ENCODE peak calls at places on chromosome 12, in six cellular contexts. F, E, N, Y, K and M are unnamed samples.

GRCh38 chr12:70670948-70671347 is 33.7 kb upstream of the PTPRB start:
- DNase-seq in F (no peak), K (no peak), E (no peak), N (no peak), Y (no peak), M (no peak)

GRCh38 chr12:89924191-89924590 is 215.6 kb upstream of the ATP2B1 start:
- DNase-seq in N (no peak), F (no peak), E (no peak), Y (no peak), K (no peak), M (no peak)

GRCh38 chr12:106171117-106171750 is 32.5 kb upstream of the NUAK1 start:
- DNase-seq in Y (peak), E (peak), K (no peak), N (no peak), F (no peak), M (no peak)

GRCh38 chr12:6229823-6230222 is 29.6 kb downstream of the CD9 start:
- DNase-seq in N (peak), E (peak), Y (peak), F (no peak), K (peak), M (peak)

GRCh38 chr12:2317819-2318218 is 265.0 kb downstream of the CACNA1C start:
- DNase-seq in K (no peak), Y (no peak), N (no peak), E (no peak), F (no peak), M (no peak)

GRCh38 chr12:67797316-67797741 is 148.8 kb downstream of the DYRK2 start:
- DNase-seq in Y (no peak), F (no peak), K (no peak), E (peak), N (no peak), M (no peak)

GRCh38 chr12:30500532-30500931 is 195.1 kb downstream of the IPO8 start:
- DNase-seq in F (no peak), N (no peak), K (no peak), Y (no peak), E (no peak), M (no peak)

GRCh38 chr12:76878899-76879709 is at the start of gene CSRP2:
- DNase-seq in K (peak), N (peak), F (peak), E (peak), Y (peak), M (peak)

GRCh38 chr12:75981773-75982564 is 49.6 kb downstream of the PHLDA1 start:
- DNase-seq in E (peak), F (peak), K (no peak), Y (no peak), N (no peak), M (no peak)

GRCh38 chr12:109951136-109951535 is 45.0 kb downstream of the GIT2 start:
- DNase-seq in E (peak), Y (no peak), N (no peak), K (no peak), F (no peak), M (no peak)

GRCh38 chr12:115972241-115972640 is 305.3 kb downstream of the MED13L start:
- DNase-seq in E (no peak), F (no peak), N (no peak), K (no peak), Y (no peak), M (no peak)

GRCh38 chr12:112149596-112149995 is 24.2 kb downstream of the TRAFD1 start:
- DNase-seq in E (no peak), Y (peak), N (no peak), F (peak), K (no peak), M (no peak)

GRCh38 chr12:45200497-45201043 is 15.3 kb upstream of the ANO6 start:
- DNase-seq in E (peak), N (no peak), F (no peak), Y (no peak), K (no peak), M (no peak)

GRCh38 chr12:99059824-99060526 is 414.9 kb downstream of the APAF1 start:
- DNase-seq in N (no peak), Y (no peak), K (no peak), E (no peak), F (no peak), M (no peak)

GRCh38 chr12:120651821-120652220 is 11.4 kb downstream of the CABP1 start:
- DNase-seq in Y (no peak), E (peak), K (no peak), N (no peak), F (no peak), M (no peak)

GRCh38 chr12:33942172-33942571 is 80.1 kb upstream of the ALG10 start:
- DNase-seq in N (no peak), F (no peak), K (no peak), E (no peak), Y (no peak), M (no peak)

GRCh38 chr12:70692681-70693288 is 55.6 kb upstream of the PTPRB start:
- DNase-seq in F (no peak), Y (no peak), N (no peak), E (peak), K (no peak), M (no peak)

GRCh38 chr12:15638231-15638630 is 151.0 kb downstream of the EPS8 start:
- DNase-seq in E (no peak), K (no peak), N (no peak), F (no peak), Y (no peak), M (no peak)

GRCh38 chr12:113647048-113647447 is 175.4 kb upstream of the LHX5 start:
- DNase-seq in E (no peak), Y (peak), K (no peak), F (no peak), N (no peak), M (no peak)

GRCh38 chr12:119334459-119335170 is at the start of gene CCDC60:
- DNase-seq in Y (peak), F (peak), E (no peak), N (no peak), K (no peak), M (no peak)

GRCh38 chr12:116975779-116976393 is 65.1 kb downstream of the FBXW8 start:
- DNase-seq in F (no peak), Y (no peak), N (no peak), E (peak), K (no peak), M (no peak)

GRCh38 chr12:77343291-77343690 is 277.9 kb upstream of the E2F7 start:
- DNase-seq in K (no peak), Y (no peak), F (no peak), E (peak), N (no peak), M (no peak)

GRCh38 chr12:64893961-64894360 is 69.5 kb downstream of the TBC1D30 start:
- DNase-seq in N (no peak), K (peak), E (peak), F (no peak), Y (no peak), M (no peak)

GRCh38 chr12:2443766-2444165 is 351.0 kb upstream of the FKBP4 start:
- DNase-seq in K (no peak), F (no peak), N (no peak), E (peak), Y (no peak), M (no peak)

GRCh38 chr12:71243375-71243774 is 85.6 kb upstream of the TSPAN8 start:
- DNase-seq in F (no peak), Y (no peak), K (no peak), E (no peak), N (no peak), M (no peak)

GRCh38 chr12:112169966-112170365 is 44.6 kb downstream of the TRAFD1 start:
- DNase-seq in N (peak), Y (no peak), K (no peak), F (no peak), E (no peak), M (no peak)

GRCh38 chr12:123389560-123390351 is 5.8 kb downstream of the KMT5A start:
- DNase-seq in F (peak), E (no peak), N (peak), Y (peak), K (no peak), M (peak)

GRCh38 chr12:38508246-38508645 is 191.7 kb downstream of the ALG10B start:
- DNase-seq in E (no peak), Y (no peak), K (no peak), N (peak), F (no peak), M (no peak)

GRCh38 chr12:75913502-75914110 is 118.0 kb downstream of the PHLDA1 start:
- DNase-seq in K (no peak), N (no peak), E (no peak), Y (no peak), F (no peak), M (no peak)

GRCh38 chr12:98736352-98737326 is 91.5 kb downstream of the APAF1 start:
- DNase-seq in Y (no peak), E (peak), N (no peak), K (no peak), F (no peak), M (no peak)

GRCh38 chr12:89817501-89818226 is 109.0 kb upstream of the ATP2B1 start:
- DNase-seq in F (no peak), K (no peak), Y (no peak), E (peak), N (no peak), M (no peak)

GRCh38 chr12:123058980-123059379 is 78.5 kb downstream of the ARL6IP4 start:
- DNase-seq in F (no peak), Y (peak), N (no peak), E (peak), K (no peak), M (peak)

GRCh38 chr12:7403466-7403865 is 40.5 kb downstream of the CD163L1 start:
- DNase-seq in Y (no peak), E (peak), F (no peak), N (no peak), K (no peak), M (no peak)

DNA sequence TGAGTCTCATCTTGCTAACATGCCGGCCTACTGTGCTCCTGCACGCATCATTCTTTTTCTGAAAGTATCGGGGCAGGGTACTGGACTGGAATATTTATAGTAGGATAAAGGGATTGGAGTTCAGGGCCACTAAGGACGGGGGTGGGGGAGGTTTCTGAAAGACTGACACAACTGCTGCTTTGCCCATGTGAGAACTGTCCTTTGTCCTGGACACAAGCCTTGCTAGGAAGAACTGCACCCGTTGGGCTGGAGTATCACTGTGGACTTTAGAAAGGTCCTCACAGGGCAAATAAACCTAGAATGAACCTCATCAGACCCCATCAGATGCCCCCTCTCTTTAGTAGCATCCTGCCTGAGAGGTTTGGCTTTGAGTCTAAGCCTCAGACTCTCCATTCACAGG is 87.6 kb downstream of the PRMT8 start:
- DNase-seq in N (no peak), F (no peak), E (no peak), Y (no peak), K (no peak), M (no peak)
- TF ChIP-seq POLR2A in N (no peak), F (no peak), E (no peak), Y (no peak), K (no peak), M (no peak)

DNA sequence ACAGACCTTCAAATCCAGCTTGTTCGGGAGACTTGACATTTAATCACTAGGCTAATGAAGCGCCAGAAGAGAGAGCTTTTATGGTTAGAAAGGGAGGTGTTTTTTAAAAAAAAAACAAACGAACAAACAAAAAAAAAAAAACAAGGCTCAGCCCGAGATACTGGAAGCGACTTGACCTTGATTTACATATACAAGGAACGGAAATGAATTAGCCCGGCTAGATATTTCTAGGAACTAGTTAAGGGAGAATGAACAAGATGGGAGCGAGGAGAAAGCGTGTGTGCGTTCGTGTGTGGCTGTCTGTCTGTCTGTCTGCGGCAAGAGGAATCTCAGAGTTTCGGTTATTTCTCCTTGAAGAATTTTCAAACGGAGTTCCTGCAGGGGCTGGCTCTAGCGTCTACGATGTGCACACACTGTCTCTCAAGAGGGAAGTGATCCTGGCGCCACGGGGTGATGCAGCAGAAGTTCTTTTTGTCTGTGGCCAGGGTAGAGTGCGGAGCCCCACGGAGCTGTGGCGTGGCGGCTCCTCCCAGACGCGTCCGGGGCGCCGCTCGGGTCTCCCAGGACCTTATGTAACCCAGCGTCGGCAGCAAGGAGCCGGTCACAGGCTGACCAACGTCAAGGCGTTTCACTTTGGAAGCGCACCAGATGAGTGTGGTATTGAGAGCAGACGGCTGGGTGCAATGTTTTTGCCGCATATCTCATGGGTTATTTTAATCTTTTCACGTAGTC is 18.8 kb downstream of the SOCS2 start:
- DNase-seq in F (peak), K (peak), E (peak), N (peak), Y (peak), M (peak)
- TF ChIP-seq POLR2A in F (peak), K (peak), E (peak), N (no peak), Y (peak), M (peak)

DNA sequence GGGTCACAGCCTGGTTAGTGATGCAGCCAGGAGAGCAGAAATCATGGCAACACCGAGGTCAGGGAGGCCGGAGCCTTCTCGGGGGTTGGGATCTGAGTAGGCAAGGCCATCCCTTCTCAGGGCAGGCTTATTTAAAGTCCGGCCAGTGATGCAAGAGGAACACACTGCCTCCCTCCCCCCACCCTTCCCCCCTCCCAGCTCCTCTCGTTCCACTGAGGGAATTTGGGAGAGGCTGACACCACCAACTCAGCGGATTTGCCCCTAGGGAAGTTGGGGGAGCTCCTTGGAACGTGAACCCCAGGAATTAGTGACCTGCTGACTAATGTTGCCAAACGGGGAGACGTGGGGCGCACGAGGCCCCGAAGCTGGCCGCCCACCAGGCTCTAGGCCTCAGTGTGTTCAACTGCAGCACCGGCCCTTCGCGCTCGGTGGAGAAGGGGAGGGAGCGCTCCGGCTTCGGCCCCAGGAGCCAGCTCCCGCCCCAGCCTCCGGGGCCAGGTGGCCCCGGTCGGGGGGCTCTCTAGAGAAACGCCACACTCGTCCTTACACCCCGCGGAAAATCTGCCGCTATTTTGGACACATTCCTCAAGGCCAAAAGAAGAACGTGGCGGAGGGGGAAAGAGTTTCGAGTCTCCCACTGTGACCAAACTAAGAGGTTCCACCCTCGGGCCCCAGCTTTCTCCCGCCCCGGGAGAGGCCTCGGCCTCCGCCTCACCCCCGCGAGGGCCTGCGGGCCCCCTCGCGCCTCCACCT is 1.6 kb downstream of the CTDSP2 start:
- DNase-seq in Y (peak), E (peak), F (peak), K (peak), N (peak), M (peak)
- TF ChIP-seq POLR2A in Y (no peak), E (peak), F (peak), K (peak), N (no peak), M (peak)

GRCh38 chr12:612886-613285 is 50.4 kb downstream of the NINJ2 start:
- DNase-seq in K (no peak), E (no peak), N (no peak), Y (no peak), F (no peak), M (no peak)
- TF ChIP-seq POLR2A in K (no peak), E (no peak), N (no peak), Y (no peak), F (no peak), M (no peak)

DNA sequence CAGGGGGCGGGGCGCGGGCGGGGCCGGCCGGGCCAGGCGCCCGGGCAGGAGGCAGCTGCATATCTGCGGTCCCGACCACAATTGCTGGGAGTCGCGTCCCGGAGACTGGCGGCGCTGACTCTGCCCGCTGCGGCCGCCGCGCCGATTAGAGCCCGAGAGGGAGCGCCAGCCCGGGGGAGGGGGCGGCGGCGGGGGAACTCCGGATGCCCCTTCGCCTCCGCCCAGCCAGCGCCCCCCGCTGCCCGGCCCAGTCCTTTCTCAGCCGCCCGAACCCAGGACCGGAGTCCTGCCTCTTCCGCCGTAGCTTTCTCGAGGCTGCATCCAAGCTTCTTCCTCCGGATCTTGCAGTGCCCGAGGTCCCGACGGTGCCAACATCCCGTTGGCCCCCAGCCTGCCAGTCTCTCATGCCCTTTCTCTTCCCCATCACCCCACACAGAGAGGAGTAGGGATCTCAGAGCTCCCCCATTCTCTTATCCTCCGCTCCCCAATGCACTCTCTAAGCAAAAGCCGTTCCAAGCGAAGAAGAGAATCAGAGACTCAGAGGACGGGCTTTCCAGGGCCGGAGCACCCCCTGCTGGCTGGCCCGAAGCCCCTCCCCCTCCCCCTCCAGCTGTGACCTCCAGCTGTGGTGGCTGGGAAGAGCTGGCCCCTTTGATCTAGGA is 8.8 kb upstream of the SP7 start:
- DNase-seq in F (peak), E (peak), K (peak), Y (peak), N (peak), M (peak)
- TF ChIP-seq POLR2A in F (peak), E (peak), K (peak), Y (no peak), N (no peak), M (no peak)

DNA sequence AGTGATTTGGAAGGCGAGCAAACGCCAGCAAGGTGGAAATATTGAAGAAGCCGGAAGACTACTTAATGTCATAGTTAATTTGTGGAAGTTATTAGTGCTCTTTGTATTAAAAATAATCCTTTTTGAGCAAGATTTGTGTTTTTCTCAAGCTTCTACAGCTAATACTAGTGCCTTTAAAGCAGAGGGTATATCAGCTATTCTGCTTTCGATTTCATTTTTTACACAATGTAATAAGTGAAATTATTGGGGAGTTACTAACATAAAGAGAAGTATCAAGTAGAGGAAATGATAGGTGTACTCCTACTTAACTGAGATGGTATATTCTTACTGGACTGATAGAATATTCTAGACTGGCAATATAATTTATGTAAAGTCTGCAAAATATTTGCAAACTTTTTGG is 392.4 kb upstream of the DCN start:
- DNase-seq in E (no peak), Y (no peak), K (no peak), F (no peak), N (no peak), M (no peak)
- TF ChIP-seq POLR2A in E (no peak), Y (no peak), K (no peak), F (no peak), N (no peak), M (no peak)